ENCODE peak calls at places on chromosomes 12 and 14, in four cellular contexts. F is tibial artery, P is lung, Y is thyroid gland. Q is an unnamed sample.

GRCh38 chr14:33165144-33165925 is 226.7 kb downstream of the NPAS3 start:
- DNase-seq in P (no peak), Y (no peak), F (no peak), Q (no peak)

GRCh38 chr14:105315211-105315721 is 718 bp downstream of the PACS2 start:
- DNase-seq in P (no peak), Y (peak), F (peak), Q (peak)

GRCh38 chr14:74582910-74583581 is 29.0 kb downstream of the LTBP2 start:
- DNase-seq in Y (no peak), P (no peak), F (peak), Q (no peak)

GRCh38 chr14:105577339-105577861 is 51.0 kb downstream of the TMEM121 start:
- DNase-seq in F (no peak), P (no peak), Y (no peak), Q (no peak)

GRCh38 chr14:61168126-61168525 is 113.0 kb downstream of the TMEM30B start:
- DNase-seq in P (no peak), Y (no peak), F (no peak), Q (no peak)

GRCh38 chr12:89789862-89790261 is 81.2 kb upstream of the ATP2B1 start:
- DNase-seq in P (no peak), F (no peak), Y (no peak), Q (no peak)

GRCh38 chr12:132560421-132560830 is 50.0 kb downstream of the LRCOL1 start:
- DNase-seq in F (no peak), P (no peak), Y (no peak), Q (peak)

GRCh38 chr12:130423991-130424857 is 86.5 kb downstream of the PIWIL1 start:
- DNase-seq in Y (no peak), P (no peak), F (no peak), Q (peak)

GRCh38 chr12:24066865-24067264 is 117.4 kb upstream of the SOX5 start:
- DNase-seq in P (no peak), Y (no peak), F (peak), Q (no peak)

GRCh38 chr14:104722938-104723650 is 935 bp upstream of the ADSS1 start:
- DNase-seq in P (no peak), Y (no peak), F (no peak), Q (peak)

GRCh38 chr12:93223440-93224426 is 154.0 kb upstream of the NUDT4 start:
- DNase-seq in Y (no peak), P (no peak), F (no peak), Q (no peak)

GRCh38 chr14:92417759-92418158 is 94.8 kb downstream of the SLC24A4 start:
- DNase-seq in P (peak), F (no peak), Y (no peak), Q (no peak)

GRCh38 chr14:104201063-104201462 is 62.7 kb downstream of the KIF26A start:
- DNase-seq in F (no peak), P (no peak), Y (peak), Q (no peak)

GRCh38 chr14:101369916-101370592 is 191.2 kb upstream of the DIO3 start:
- DNase-seq in P (peak), F (no peak), Y (no peak), Q (no peak)

GRCh38 chr14:86038401-86038985 is 508.5 kb downstream of the FLRT2 start:
- DNase-seq in P (peak), F (no peak), Y (peak), Q (peak)

GRCh38 chr12:42213954-42214426 is 24.1 kb downstream of the YAF2 start:
- DNase-seq in P (peak), Y (peak), F (no peak), Q (peak)

GRCh38 chr12:78181544-78182162 is 351.0 kb downstream of the NAV3 start:
- DNase-seq in Y (no peak), F (no peak), P (no peak), Q (peak)

GRCh38 chr12:89862511-89863331 is 154.1 kb upstream of the ATP2B1 start:
- DNase-seq in Y (no peak), P (peak), F (no peak), Q (peak)

GRCh38 chr14:104553166-104554087 is 26.1 kb upstream of the C14orf180 start:
- DNase-seq in F (peak), P (no peak), Y (peak), Q (no peak)

GRCh38 chr14:92649934-92650545 is 98.4 kb downstream of the LGMN start:
- DNase-seq in Y (peak), P (peak), F (peak), Q (peak)

GRCh38 chr14:32711103-32711680 is 227.5 kb upstream of the NPAS3 start:
- DNase-seq in Y (peak), P (no peak), F (no peak), Q (no peak)

GRCh38 chr14:59055439-59056045 is 132.9 kb upstream of the DAAM1 start:
- DNase-seq in Y (peak), P (peak), F (no peak), Q (peak)

GRCh38 chr12:48285751-48286650 is 64.7 kb downstream of the ZNF641 start:
- DNase-seq in F (no peak), Y (no peak), P (no peak), Q (no peak)

GRCh38 chr14:85195872-85196477 is 334.0 kb upstream of the FLRT2 start:
- DNase-seq in F (no peak), Y (no peak), P (no peak), Q (no peak)

GRCh38 chr14:21523203-21523602 is 2.9 kb downstream of the SALL2 start:
- DNase-seq in F (no peak), P (no peak), Y (no peak), Q (no peak)
- H3K4me3 ChIP-seq in F (no peak), P (no peak), Y (no peak), Q (no peak)

GRCh38 chr12:29430699-29431044 is 49.7 kb upstream of the ERGIC2 start:
- DNase-seq in F (no peak), Y (no peak), P (no peak), Q (no peak)
- H3K27ac ChIP-seq in F (no peak), Y (no peak), P (no peak), Q (no peak)

GRCh38 chr14:88323520-88324199 is 591 bp upstream of the KCNK10 start:
- DNase-seq in P (no peak), F (no peak), Y (peak), Q (no peak)

GRCh38 chr14:88323086-88323519 is at the start of gene KCNK10:
- DNase-seq in Y (no peak), P (no peak), F (no peak), Q (no peak)

GRCh38 chr14:88325883-88326282 is 2.8 kb upstream of the KCNK10 start:
- DNase-seq in Y (no peak), F (no peak), P (no peak), Q (no peak)

GRCh38 chr14:88321692-88322504 is 1.2 kb downstream of the KCNK10 start:
- DNase-seq in Y (no peak), F (no peak), P (no peak), Q (no peak)

GRCh38 chr14:88322505-88323085 is 474 bp downstream of the KCNK10 start:
- DNase-seq in P (no peak), F (no peak), Y (no peak), Q (no peak)
- H3K4me3 ChIP-seq in P (no peak), F (no peak), Y (no peak), Q (peak)

GRCh38 chr14:68297871-68298468 is 478.4 kb downstream of the RAD51B start:
- DNase-seq in F (no peak), P (no peak), Y (peak), Q (no peak)

GRCh38 chr14:68297011-68297410 is 477.4 kb downstream of the RAD51B start:
- DNase-seq in Y (no peak), F (no peak), P (no peak), Q (no peak)

GRCh38 chr14:68292467-68293334 is 473.1 kb downstream of the RAD51B start:
- DNase-seq in F (no peak), Y (peak), P (no peak), Q (peak)

GRCh38 chr14:68293404-68293803 is 473.8 kb downstream of the RAD51B start:
- DNase-seq in Y (peak), F (no peak), P (no peak), Q (peak)

GRCh38 chr14:68295316-68295816 is 475.8 kb downstream of the RAD51B start:
- DNase-seq in F (no peak), P (no peak), Y (peak), Q (peak)
- H3K27ac ChIP-seq in F (no peak), P (no peak), Y (peak), Q (no peak)

DNA sequence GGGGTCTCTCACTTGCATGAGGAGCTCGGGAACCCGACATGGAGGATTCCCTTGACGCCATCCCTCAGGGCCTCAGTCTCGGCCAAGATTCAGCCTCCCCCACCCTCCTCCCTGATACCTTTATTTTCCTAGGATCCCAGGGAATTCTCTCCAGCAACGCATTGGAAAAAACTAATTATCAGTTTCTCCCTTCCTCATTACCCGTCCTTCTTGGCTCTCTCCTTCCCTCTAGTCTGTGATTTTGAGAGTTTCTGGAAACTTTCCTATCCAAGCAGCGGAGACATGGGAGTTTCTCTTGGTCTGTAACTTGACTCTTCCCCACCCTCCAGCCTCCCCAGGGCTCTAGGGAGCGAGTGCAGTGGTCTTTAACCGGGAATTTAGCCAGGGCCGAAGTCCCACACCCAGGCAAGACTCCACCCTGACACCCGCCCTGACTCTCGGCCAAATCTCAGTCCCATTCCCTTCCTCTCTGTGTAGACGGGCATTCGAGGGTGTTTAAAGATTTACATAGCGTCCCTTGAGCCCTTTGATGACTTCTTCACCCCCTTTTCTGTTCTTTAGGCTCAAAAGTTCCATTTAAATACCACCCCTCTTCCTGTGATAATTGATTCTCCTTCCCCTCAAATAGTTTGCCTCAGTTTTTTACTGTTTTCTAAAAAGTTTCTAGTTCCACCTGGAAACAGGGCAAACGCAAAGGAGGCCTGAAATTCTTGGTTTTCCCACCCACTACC is 6.7 kb downstream of the HOXC5 start:
- DNase-seq in P (no peak), Y (no peak), F (peak), Q (no peak)
- H3K4me3 ChIP-seq in P (no peak), Y (no peak), F (peak), Q (no peak)

GRCh38 chr14:68623828-68624227 is 169.0 kb downstream of the ZFP36L1 start:
- DNase-seq in F (no peak), P (no peak), Y (no peak), Q (no peak)

GRCh38 chr14:68625366-68626090 is 167.3 kb downstream of the ZFP36L1 start:
- DNase-seq in P (no peak), Y (no peak), F (peak), Q (no peak)

GRCh38 chr14:68626386-68626785 is 166.5 kb downstream of the ZFP36L1 start:
- DNase-seq in P (no peak), Y (peak), F (peak), Q (no peak)

GRCh38 chr14:68623307-68623706 is 169.6 kb downstream of the ZFP36L1 start:
- DNase-seq in F (no peak), P (no peak), Y (no peak), Q (no peak)

GRCh38 chr14:68624541-68625220 is 168.2 kb downstream of the ZFP36L1 start:
- DNase-seq in F (no peak), P (peak), Y (no peak), Q (no peak)
- H3K27ac ChIP-seq in F (no peak), P (no peak), Y (no peak), Q (no peak)

DNA sequence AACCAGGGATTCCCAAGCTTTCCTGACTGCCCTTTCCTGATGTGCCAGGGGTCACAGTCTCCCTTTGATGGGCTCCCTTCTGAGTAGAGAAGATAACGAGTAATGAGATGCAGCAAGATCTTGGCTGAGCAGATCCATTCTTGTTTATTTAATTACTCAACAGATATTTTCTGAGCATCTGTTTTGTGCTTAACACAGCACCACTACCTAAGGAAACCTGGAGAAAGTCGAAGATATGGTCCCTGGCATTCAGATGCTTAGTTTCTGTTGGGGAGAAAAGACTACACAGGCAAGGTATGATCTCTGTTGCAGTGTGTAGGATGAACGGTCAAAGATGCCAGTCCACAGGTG is 3.9 kb downstream of the AJUBA start:
- DNase-seq in Y (no peak), P (no peak), F (no peak), Q (no peak)
- H3K4me3 ChIP-seq in Y (no peak), P (no peak), F (no peak), Q (no peak)

GRCh38 chr12:123398177-123398916 is 14.4 kb downstream of the KMT5A start:
- DNase-seq in P (peak), Y (peak), F (peak), Q (peak)
- H3K27ac ChIP-seq in P (peak), Y (peak), F (peak), Q (peak)

GRCh38 chr12:121184425-121184824 is 25.5 kb upstream of the P2RX4 start:
- DNase-seq in F (no peak), P (no peak), Y (no peak), Q (no peak)
- H3K4me3 ChIP-seq in F (no peak), P (no peak), Y (no peak), Q (no peak)